ENCODE peak calls at places on chromosomes 3 and 15, in nine cellular contexts. One of them, this sample, is unnamed.
A peak's percentile ranks its signal among the peaks of the same experiment; 100 is the strongest.

GRCh38 chr3:156587767-156588069 is 32.8 kb upstream of the SSR3 start:
- DNase-seq in GOT3: no peak
- DNase-seq in iris pigment epithelial cell: no peak
- DNase-seq in NCI-H748 treated with DMSO at 0.1 percent for 48 hours: no peak
- DNase-seq in cardiac muscle cell: no peak
- DNase-seq in neural crest cell: no peak
- DNase-seq in T1000: no peak
- DNase-seq in BJ: no peak
- DNase-seq in T-cell: no peak
- DNase-seq in this sample: no peak

GRCh38 chr15:99430881-99431401 is 134.8 kb upstream of the MEF2A start:
- DNase-seq in neural crest cell: no peak
- DNase-seq in NCI-H748 treated with DMSO at 0.1 percent for 48 hours: no peak
- DNase-seq in T1000: no peak
- DNase-seq in BJ: no peak
- DNase-seq in T-cell: no peak
- DNase-seq in GOT3: no peak
- DNase-seq in iris pigment epithelial cell: no peak
- DNase-seq in cardiac muscle cell: no peak
- DNase-seq in this sample: no peak

GRCh38 chr3:62718011-62718410 is 157.2 kb downstream of the CADPS start:
- DNase-seq in T-cell: no peak
- DNase-seq in iris pigment epithelial cell: no peak
- DNase-seq in T1000: no peak
- DNase-seq in cardiac muscle cell: no peak
- DNase-seq in NCI-H748 treated with DMSO at 0.1 percent for 48 hours: no peak
- DNase-seq in GOT3: no peak
- DNase-seq in neural crest cell: no peak
- DNase-seq in BJ: no peak
- DNase-seq in this sample: no peak

GRCh38 chr15:70387086-70387485 is 289.4 kb upstream of the TLE3 start:
- DNase-seq in BJ: no peak
- DNase-seq in cardiac muscle cell: no peak
- DNase-seq in neural crest cell: no peak
- DNase-seq in GOT3: no peak
- DNase-seq in T-cell: no peak
- DNase-seq in iris pigment epithelial cell: no peak
- DNase-seq in T1000: no peak
- DNase-seq in NCI-H748 treated with DMSO at 0.1 percent for 48 hours: no peak
- DNase-seq in this sample: no peak

GRCh38 chr15:61339526-61339925 is 110.4 kb upstream of the RORA start:
- DNase-seq in T1000: no peak
- DNase-seq in GOT3: no peak
- DNase-seq in BJ: no peak
- DNase-seq in iris pigment epithelial cell: no peak
- DNase-seq in cardiac muscle cell: no peak
- DNase-seq in T-cell: no peak
- DNase-seq in neural crest cell: no peak
- DNase-seq in NCI-H748 treated with DMSO at 0.1 percent for 48 hours: no peak
- DNase-seq in this sample: no peak

GRCh38 chr3:9430733-9431132 is 33.3 kb downstream of the SETD5 start:
- DNase-seq in T-cell: no peak
- DNase-seq in T1000: no peak
- DNase-seq in BJ: no peak
- DNase-seq in iris pigment epithelial cell: no peak
- DNase-seq in neural crest cell: no peak
- DNase-seq in cardiac muscle cell: no peak
- DNase-seq in NCI-H748 treated with DMSO at 0.1 percent for 48 hours: no peak
- DNase-seq in GOT3: no peak
- DNase-seq in this sample: no peak

GRCh38 chr3:86249833-86250232 is 741.1 kb downstream of the VGLL3 start:
- DNase-seq in T-cell: no peak
- DNase-seq in cardiac muscle cell: no peak
- DNase-seq in iris pigment epithelial cell: no peak
- DNase-seq in T1000: no peak
- DNase-seq in BJ: no peak
- DNase-seq in GOT3: no peak
- DNase-seq in neural crest cell: no peak
- DNase-seq in NCI-H748 treated with DMSO at 0.1 percent for 48 hours: no peak
- DNase-seq in this sample: no peak

GRCh38 chr3:112372396-112372795 is 39.4 kb downstream of the CD200 start:
- DNase-seq in GOT3: no peak
- DNase-seq in BJ: no peak
- DNase-seq in T-cell: no peak
- DNase-seq in cardiac muscle cell: peak; percentile 53
- DNase-seq in T1000: no peak
- DNase-seq in iris pigment epithelial cell: peak; percentile 73
- DNase-seq in neural crest cell: no peak
- DNase-seq in NCI-H748 treated with DMSO at 0.1 percent for 48 hours: no peak
- DNase-seq in this sample: no peak

GRCh38 chr15:48315041-48315440 is 16.2 kb upstream of the DUT start:
- DNase-seq in T-cell: no peak
- DNase-seq in cardiac muscle cell: no peak
- DNase-seq in BJ: no peak
- DNase-seq in neural crest cell: no peak
- DNase-seq in GOT3: no peak
- DNase-seq in T1000: no peak
- DNase-seq in NCI-H748 treated with DMSO at 0.1 percent for 48 hours: no peak
- DNase-seq in iris pigment epithelial cell: no peak
- DNase-seq in this sample: no peak

GRCh38 chr3:52244061-52244628 is 1.4 kb upstream of the PPM1M start:
- DNase-seq in cardiac muscle cell: no peak
- DNase-seq in neural crest cell: no peak
- DNase-seq in GOT3: peak; percentile 37
- DNase-seq in BJ: no peak
- DNase-seq in NCI-H748 treated with DMSO at 0.1 percent for 48 hours: no peak
- DNase-seq in iris pigment epithelial cell: peak; percentile 28
- DNase-seq in T1000: peak; percentile 84
- DNase-seq in T-cell: no peak
- DNase-seq in this sample: no peak

GRCh38 chr3:193742628-193743027 is 149.6 kb downstream of the OPA1 start:
- DNase-seq in NCI-H748 treated with DMSO at 0.1 percent for 48 hours: no peak
- DNase-seq in BJ: no peak
- DNase-seq in neural crest cell: no peak
- DNase-seq in cardiac muscle cell: no peak
- DNase-seq in GOT3: no peak
- DNase-seq in T-cell: no peak
- DNase-seq in T1000: no peak
- DNase-seq in iris pigment epithelial cell: no peak
- DNase-seq in this sample: no peak

GRCh38 chr3:13543251-13543650 is 5.7 kb upstream of the FBLN2 start:
- DNase-seq in T1000: peak; percentile 46
- DNase-seq in neural crest cell: no peak
- DNase-seq in GOT3: no peak
- DNase-seq in cardiac muscle cell: peak; percentile 96
- DNase-seq in BJ: peak; percentile 88
- DNase-seq in T-cell: no peak
- DNase-seq in iris pigment epithelial cell: peak; percentile 86
- DNase-seq in NCI-H748 treated with DMSO at 0.1 percent for 48 hours: no peak
- DNase-seq in this sample: peak; percentile 86

GRCh38 chr3:105502333-105502732 is 135.6 kb downstream of the ALCAM start:
- DNase-seq in T1000: no peak
- DNase-seq in cardiac muscle cell: no peak
- DNase-seq in GOT3: no peak
- DNase-seq in neural crest cell: no peak
- DNase-seq in iris pigment epithelial cell: no peak
- DNase-seq in BJ: no peak
- DNase-seq in NCI-H748 treated with DMSO at 0.1 percent for 48 hours: no peak
- DNase-seq in T-cell: no peak
- DNase-seq in this sample: no peak

GRCh38 chr3:116390318-116390717 is 55.0 kb downstream of the LSAMP start:
- DNase-seq in NCI-H748 treated with DMSO at 0.1 percent for 48 hours: no peak
- DNase-seq in T1000: no peak
- DNase-seq in iris pigment epithelial cell: no peak
- DNase-seq in T-cell: no peak
- DNase-seq in neural crest cell: no peak
- DNase-seq in GOT3: no peak
- DNase-seq in cardiac muscle cell: no peak
- DNase-seq in BJ: no peak
- DNase-seq in this sample: no peak

GRCh38 chr15:91909574-91909973 is 56.1 kb downstream of the SLCO3A1 start:
- DNase-seq in T1000: no peak
- DNase-seq in cardiac muscle cell: no peak
- DNase-seq in GOT3: no peak
- DNase-seq in NCI-H748 treated with DMSO at 0.1 percent for 48 hours: peak; percentile 54
- DNase-seq in iris pigment epithelial cell: no peak
- DNase-seq in T-cell: no peak
- DNase-seq in neural crest cell: no peak
- DNase-seq in BJ: no peak
- DNase-seq in this sample: no peak

GRCh38 chr15:68126415-68126814 is 72.3 kb downstream of the PIAS1 start:
- DNase-seq in iris pigment epithelial cell: no peak
- DNase-seq in NCI-H748 treated with DMSO at 0.1 percent for 48 hours: no peak
- DNase-seq in GOT3: no peak
- DNase-seq in BJ: no peak
- DNase-seq in T-cell: no peak
- DNase-seq in T1000: no peak
- DNase-seq in cardiac muscle cell: no peak
- DNase-seq in neural crest cell: no peak
- DNase-seq in this sample: no peak

GRCh38 chr3:191728186-191728585 is 267.2 kb downstream of the PYDC2 start:
- DNase-seq in cardiac muscle cell: no peak
- DNase-seq in T1000: no peak
- DNase-seq in BJ: no peak
- DNase-seq in neural crest cell: no peak
- DNase-seq in GOT3: no peak
- DNase-seq in T-cell: no peak
- DNase-seq in NCI-H748 treated with DMSO at 0.1 percent for 48 hours: no peak
- DNase-seq in iris pigment epithelial cell: no peak
- DNase-seq in this sample: no peak

GRCh38 chr15:77251662-77252061 is 168.2 kb downstream of the PEAK1 start:
- DNase-seq in GOT3: no peak
- DNase-seq in BJ: no peak
- DNase-seq in cardiac muscle cell: peak; percentile 9
- DNase-seq in iris pigment epithelial cell: peak; percentile 24
- DNase-seq in T1000: no peak
- DNase-seq in neural crest cell: no peak
- DNase-seq in T-cell: no peak
- DNase-seq in NCI-H748 treated with DMSO at 0.1 percent for 48 hours: no peak
- DNase-seq in this sample: no peak

GRCh38 chr3:173065543-173065970 is 75.5 kb downstream of the SPATA16 start:
- DNase-seq in GOT3: no peak
- DNase-seq in cardiac muscle cell: peak; percentile 71
- DNase-seq in iris pigment epithelial cell: peak; percentile 25
- DNase-seq in T-cell: no peak
- DNase-seq in BJ: no peak
- DNase-seq in NCI-H748 treated with DMSO at 0.1 percent for 48 hours: no peak
- DNase-seq in T1000: peak; percentile 29
- DNase-seq in neural crest cell: no peak
- DNase-seq in this sample: no peak

GRCh38 chr15:101088788-101089578 is 162.9 kb downstream of the CHSY1 start:
- DNase-seq in T1000: peak; percentile 51
- DNase-seq in neural crest cell: peak; percentile 74
- DNase-seq in T-cell: peak; percentile 68
- DNase-seq in GOT3: peak; percentile 20
- DNase-seq in cardiac muscle cell: peak; percentile 64
- DNase-seq in NCI-H748 treated with DMSO at 0.1 percent for 48 hours: no peak
- DNase-seq in BJ: no peak
- DNase-seq in iris pigment epithelial cell: peak; percentile 30
- DNase-seq in this sample: peak; percentile 62

GRCh38 chr3:187925326-187925725 is 180.1 kb upstream of the BCL6 start:
- DNase-seq in cardiac muscle cell: peak; percentile 7
- DNase-seq in NCI-H748 treated with DMSO at 0.1 percent for 48 hours: no peak
- DNase-seq in T1000: no peak
- DNase-seq in GOT3: no peak
- DNase-seq in BJ: no peak
- DNase-seq in neural crest cell: no peak
- DNase-seq in iris pigment epithelial cell: peak; percentile 24
- DNase-seq in T-cell: no peak
- DNase-seq in this sample: no peak

GRCh38 chr3:59660852-59661624 is 611.2 kb upstream of the CFAP20DC start:
- DNase-seq in iris pigment epithelial cell: peak; percentile 61
- DNase-seq in neural crest cell: no peak
- DNase-seq in T-cell: no peak
- DNase-seq in GOT3: no peak
- DNase-seq in cardiac muscle cell: no peak
- DNase-seq in T1000: no peak
- DNase-seq in NCI-H748 treated with DMSO at 0.1 percent for 48 hours: peak; percentile 34
- DNase-seq in BJ: no peak
- DNase-seq in this sample: no peak

GRCh38 chr3:126364731-126365301 is 7.6 kb upstream of the KLF15 start:
- DNase-seq in NCI-H748 treated with DMSO at 0.1 percent for 48 hours: no peak
- DNase-seq in BJ: no peak
- DNase-seq in GOT3: no peak
- DNase-seq in T1000: no peak
- DNase-seq in cardiac muscle cell: no peak
- DNase-seq in neural crest cell: no peak
- DNase-seq in T-cell: no peak
- DNase-seq in iris pigment epithelial cell: no peak
- DNase-seq in this sample: no peak

GRCh38 chr3:44019736-44020135 is 221.9 kb upstream of the TOPAZ1 start:
- DNase-seq in neural crest cell: no peak
- DNase-seq in GOT3: no peak
- DNase-seq in cardiac muscle cell: no peak
- DNase-seq in T1000: no peak
- DNase-seq in BJ: no peak
- DNase-seq in T-cell: no peak
- DNase-seq in NCI-H748 treated with DMSO at 0.1 percent for 48 hours: no peak
- DNase-seq in iris pigment epithelial cell: no peak
- DNase-seq in this sample: no peak

GRCh38 chr3:131216801-131217200 is 164.8 kb upstream of the NUDT16 start:
- DNase-seq in T1000: peak; percentile 70
- DNase-seq in neural crest cell: no peak
- DNase-seq in GOT3: no peak
- DNase-seq in iris pigment epithelial cell: peak; percentile 83
- DNase-seq in BJ: peak; percentile 35
- DNase-seq in T-cell: no peak
- DNase-seq in cardiac muscle cell: peak; percentile 81
- DNase-seq in NCI-H748 treated with DMSO at 0.1 percent for 48 hours: no peak
- DNase-seq in this sample: peak; percentile 21

GRCh38 chr3:45980819-45981218 is 14.8 kb downstream of the FYCO1 start:
- DNase-seq in neural crest cell: no peak
- DNase-seq in cardiac muscle cell: no peak
- DNase-seq in iris pigment epithelial cell: peak; percentile 21
- DNase-seq in T-cell: no peak
- DNase-seq in GOT3: no peak
- DNase-seq in NCI-H748 treated with DMSO at 0.1 percent for 48 hours: no peak
- DNase-seq in T1000: no peak
- DNase-seq in BJ: no peak
- DNase-seq in this sample: no peak

GRCh38 chr3:8110966-8111798 is 390.4 kb upstream of the LMCD1 start:
- DNase-seq in T1000: peak; percentile 62
- DNase-seq in cardiac muscle cell: peak; percentile 81
- DNase-seq in GOT3: peak; percentile 3
- DNase-seq in T-cell: peak; percentile 42
- DNase-seq in neural crest cell: peak; percentile 80
- DNase-seq in NCI-H748 treated with DMSO at 0.1 percent for 48 hours: peak; percentile 29
- DNase-seq in iris pigment epithelial cell: peak; percentile 37
- DNase-seq in BJ: no peak
- DNase-seq in this sample: peak; percentile 16

GRCh38 chr3:131361464-131362421 is 19.8 kb upstream of the NUDT16 start:
- DNase-seq in cardiac muscle cell: peak; percentile 87
- DNase-seq in NCI-H748 treated with DMSO at 0.1 percent for 48 hours: no peak
- DNase-seq in GOT3: no peak
- DNase-seq in iris pigment epithelial cell: peak; percentile 59
- DNase-seq in T-cell: no peak
- DNase-seq in neural crest cell: peak; percentile 18
- DNase-seq in T1000: no peak
- DNase-seq in BJ: no peak
- DNase-seq in this sample: peak; percentile 12

GRCh38 chr3:65783117-65783516 is 255.6 kb downstream of the MAGI1 start:
- DNase-seq in GOT3: no peak
- DNase-seq in T1000: no peak
- DNase-seq in iris pigment epithelial cell: peak; percentile 42
- DNase-seq in neural crest cell: no peak
- DNase-seq in NCI-H748 treated with DMSO at 0.1 percent for 48 hours: no peak
- DNase-seq in T-cell: no peak
- DNase-seq in BJ: no peak
- DNase-seq in cardiac muscle cell: peak; percentile 6
- DNase-seq in this sample: no peak

GRCh38 chr3:46612324-46612723 is at the start of gene FAM240A:
- DNase-seq in neural crest cell: no peak
- DNase-seq in T-cell: no peak
- DNase-seq in iris pigment epithelial cell: no peak
- DNase-seq in cardiac muscle cell: peak; percentile 53
- DNase-seq in NCI-H748 treated with DMSO at 0.1 percent for 48 hours: no peak
- DNase-seq in T1000: no peak
- DNase-seq in BJ: no peak
- DNase-seq in GOT3: no peak
- DNase-seq in this sample: no peak

GRCh38 chr3:149726716-149727407 is 25.4 kb downstream of the COMMD2 start:
- DNase-seq in cardiac muscle cell: no peak
- DNase-seq in neural crest cell: no peak
- DNase-seq in iris pigment epithelial cell: peak; percentile 18
- DNase-seq in BJ: no peak
- DNase-seq in NCI-H748 treated with DMSO at 0.1 percent for 48 hours: no peak
- DNase-seq in GOT3: no peak
- DNase-seq in T1000: no peak
- DNase-seq in T-cell: no peak
- DNase-seq in this sample: no peak